ENCODE peak calls at places on chromosomes 6 and 20, in nine cellular contexts. E, P, J, Q, I, K, O, Z and G are unnamed samples.
A peak's percentile ranks its signal among the peaks of the same experiment; 100 is the strongest.

GRCh38 chr20:49310695-49311094 is 32.8 kb upstream of the ZNFX1 start:
- DNase-seq in Z (no peak), O (peak; percentile 43), I (no peak), K (no peak), E (no peak), P (no peak), J (peak; percentile 75), Q (no peak), G (no peak)

GRCh38 chr6:11979866-11980265 is 32.2 kb upstream of the HIVEP1 start:
- DNase-seq in Z (no peak), K (no peak), E (no peak), O (no peak), J (no peak), I (no peak), Q (no peak), P (no peak), G (no peak)

GRCh38 chr6:35318200-35318844 is 20.7 kb downstream of the DEF6 start:
- DNase-seq in Z (no peak), I (peak; percentile 78), J (peak; percentile 88), K (peak; percentile 62), E (peak; percentile 82), P (no peak), O (peak; percentile 48), Q (no peak), G (peak; percentile 12)

GRCh38 chr20:3250091-3250504 is 11.1 kb upstream of the SLC4A11 start:
- DNase-seq in J (peak; percentile 62), P (no peak), O (peak; percentile 34), K (no peak), Z (no peak), I (peak; percentile 49), Q (no peak), E (no peak), G (no peak)

GRCh38 chr6:44494011-44494501 is 106.5 kb downstream of the CDC5L start:
- DNase-seq in K (no peak), O (peak; percentile 79), E (no peak), I (no peak), J (peak; percentile 95), Z (no peak), Q (no peak), P (no peak), G (no peak)

GRCh38 chr6:139474145-139475108 is 100.0 kb upstream of the CITED2 start:
- DNase-seq in K (no peak), P (no peak), E (no peak), Q (no peak), J (no peak), Z (no peak), O (no peak), I (peak; percentile 91), G (no peak)

GRCh38 chr6:444653-445275 is 53.2 kb downstream of the IRF4 start:
- DNase-seq in Z (peak; percentile 31), O (no peak), Q (no peak), J (no peak), K (no peak), I (no peak), P (peak; percentile 82), E (no peak), G (no peak)

GRCh38 chr20:33076662-33077398 is 2.6 kb upstream of the BPIFB4 start:
- DNase-seq in P (peak; percentile 16), Q (no peak), I (peak; percentile 13), J (peak; percentile 39), O (peak; percentile 27), E (no peak), Z (no peak), K (no peak), G (no peak)

GRCh38 chr6:167077241-167077932 is 45.5 kb upstream of the CCR6 start:
- DNase-seq in P (no peak), E (no peak), O (no peak), J (no peak), I (no peak), Z (no peak), K (no peak), Q (no peak), G (no peak)

GRCh38 chr6:157019733-157020132 is 242.6 kb downstream of the ARID1B start:
- DNase-seq in P (peak; percentile 20), Z (no peak), J (peak; percentile 16), Q (no peak), K (no peak), O (no peak), E (no peak), I (no peak), G (no peak)

GRCh38 chr6:128124713-128125112 is 223.9 kb upstream of the THEMIS start:
- DNase-seq in E (no peak), O (peak; percentile 43), K (no peak), Z (no peak), J (peak; percentile 15), I (no peak), Q (no peak), P (no peak), G (no peak)

GRCh38 chr6:19301980-19302379 is 535.2 kb upstream of the ID4 start:
- DNase-seq in O (peak; percentile 14), Q (no peak), Z (no peak), J (peak; percentile 81), P (no peak), K (no peak), I (no peak), E (no peak), G (no peak)

GRCh38 chr6:20242397-20242796 is 30.1 kb upstream of the MBOAT1 start:
- DNase-seq in O (no peak), J (no peak), Q (no peak), Z (no peak), I (no peak), E (no peak), P (no peak), K (no peak), G (no peak)

GRCh38 chr20:32820000-32820697 is 395 bp downstream of the MAPRE1 start:
- DNase-seq in Z (peak; percentile 77), K (peak; percentile 62), I (peak; percentile 69), E (peak; percentile 80), P (peak; percentile 95), Q (no peak), J (peak; percentile 71), O (peak; percentile 61), G (peak; percentile 70)

GRCh38 chr20:42152570-42152969 is 534.4 kb upstream of the CHD6 start:
- DNase-seq in Q (no peak), J (no peak), Z (no peak), O (no peak), I (peak; percentile 2), E (no peak), P (no peak), K (no peak), G (no peak)

GRCh38 chr6:111172563-111172962 is 85.3 kb downstream of the SLC16A10 start:
- DNase-seq in K (no peak), E (no peak), P (no peak), J (no peak), O (no peak), Q (no peak), I (no peak), Z (no peak), G (no peak)

GRCh38 chr6:89489078-89489477 is 56.1 kb downstream of the ANKRD6 start:
- DNase-seq in E (no peak), Z (no peak), K (no peak), Q (no peak), P (no peak), I (no peak), J (no peak), O (no peak), G (no peak)

GRCh38 chr20:54217762-54218161 is 9.9 kb downstream of the PFDN4 start:
- DNase-seq in Z (no peak), J (no peak), E (no peak), Q (no peak), O (no peak), K (no peak), I (no peak), P (no peak), G (no peak)

GRCh38 chr20:46348972-46349741 is 40.9 kb upstream of the CDH22 start:
- DNase-seq in P (no peak), O (peak; percentile 47), I (peak; percentile 84), J (peak; percentile 47), E (peak; percentile 41), Z (peak; percentile 25), Q (no peak), K (peak; percentile 55), G (peak; percentile 61)

GRCh38 chr6:11766056-11766455 is 12.5 kb downstream of the ADTRP start:
- DNase-seq in K (no peak), P (no peak), Z (no peak), E (no peak), I (no peak), O (no peak), J (no peak), Q (no peak), G (no peak)

GRCh38 chr6:41675176-41675767 is 37.0 kb downstream of the MDFI start:
- DNase-seq in E (no peak), O (no peak), P (no peak), K (no peak), Q (no peak), I (no peak), Z (no peak), J (no peak), G (no peak)

GRCh38 chr6:35008858-35009257 is 119.8 kb downstream of the ANKS1A start:
- DNase-seq in E (no peak), O (no peak), Q (no peak), I (no peak), P (no peak), Z (no peak), K (peak; percentile 53), J (no peak), G (no peak)

GRCh38 chr20:63183422-63184146 is 32.3 kb downstream of the YTHDF1 start:
- DNase-seq in O (peak; percentile 49), Z (peak; percentile 30), K (no peak), Q (no peak), P (peak; percentile 47), E (no peak), J (peak; percentile 64), I (peak; percentile 56), G (no peak)

GRCh38 chr6:164887660-164888059 is 421.7 kb downstream of the C6orf118 start:
- DNase-seq in O (no peak), E (no peak), J (no peak), Q (no peak), K (no peak), I (no peak), Z (no peak), P (no peak), G (no peak)

GRCh38 chr6:99943846-99944245 is 50.2 kb downstream of the MCHR2 start:
- DNase-seq in K (no peak), P (no peak), Z (no peak), I (no peak), Q (no peak), E (no peak), O (no peak), J (no peak), G (no peak)

GRCh38 chr6:45148278-45148677 is 179.9 kb upstream of the RUNX2 start:
- DNase-seq in Q (no peak), I (no peak), O (peak; percentile 4), P (no peak), E (no peak), K (no peak), Z (no peak), J (no peak), G (no peak)

GRCh38 chr6:42142118-42142835 is at the start of gene C6orf132:
- DNase-seq in E (no peak), Q (no peak), Z (no peak), O (peak; percentile 63), J (peak; percentile 77), P (peak; percentile 10), K (no peak), I (no peak), G (peak; percentile 58)

GRCh38 chr6:20319520-20320357 is 81.9 kb upstream of the E2F3 start:
- DNase-seq in P (peak; percentile 88), O (no peak), I (no peak), Q (no peak), E (no peak), K (no peak), Z (peak; percentile 76), J (no peak), G (no peak)

GRCh38 chr6:158769228-158769627 is 49.9 kb downstream of the EZR start:
- DNase-seq in Z (no peak), K (no peak), P (no peak), J (no peak), I (no peak), E (peak; percentile 50), O (no peak), Q (no peak), G (no peak)

GRCh38 chr6:26575494-26575939 is 21.2 kb upstream of the ABT1 start:
- DNase-seq in J (no peak), Q (no peak), I (peak; percentile 28), E (no peak), O (no peak), K (no peak), P (no peak), Z (no peak), G (no peak)

GRCh38 chr20:51917886-51918545 is 115.7 kb upstream of the SALL4 start:
- DNase-seq in P (no peak), O (no peak), Q (no peak), E (no peak), Z (no peak), K (no peak), I (no peak), J (peak; percentile 74), G (no peak)